ENCODE peak calls at places on chromosome 7, in eight cellular contexts. R is ovary, Y is left ventricle myocardium inferior, G is lower lobe of right lung, L is ascending aorta, S is PC-3, Z is body of pancreas, Q is Peyer's patch. H is an unnamed sample.
A peak's percentile ranks its signal among the peaks of the same experiment; 100 is the strongest.

GRCh38 chr7:112201421-112201820 is 4.8 kb downstream of the DOCK4 start:
- DNase-seq in S (peak; percentile 64), Z (no peak), Y (no peak), L (no peak), Q (no peak), R (no peak), G (no peak), H (no peak)

GRCh38 chr7:51366930-51367613 is 50.5 kb upstream of the COBL start:
- DNase-seq in Q (peak; percentile 54), S (peak; percentile 75), L (no peak), G (no peak), Z (peak; percentile 59), Y (no peak), R (no peak), H (peak; percentile 54)

GRCh38 chr7:139775829-139776266 is 1.9 kb downstream of the HIPK2 start:
- DNase-seq in Z (peak; percentile 82), G (peak; percentile 60), Q (peak; percentile 91), S (peak; percentile 79), Y (no peak), L (peak; percentile 19), R (peak; percentile 66), H (peak; percentile 80)

GRCh38 chr7:144854839-144855424 is 19.1 kb upstream of the TPK1 start:
- DNase-seq in S (peak; percentile 53), Z (no peak), Q (no peak), Y (no peak), R (no peak), L (no peak), G (no peak), H (no peak)

GRCh38 chr7:73557397-73558257 is at the start of gene BCL7B:
- DNase-seq in Q (peak; percentile 85), Z (peak; percentile 79), S (peak; percentile 76), G (peak; percentile 84), Y (peak; percentile 65), L (no peak), R (peak; percentile 67), H (peak; percentile 78)

GRCh38 chr7:114083714-114084113 is 164.9 kb upstream of the PPP1R3A start:
- DNase-seq in L (no peak), Z (no peak), Y (no peak), Q (no peak), S (no peak), R (no peak), G (no peak), H (no peak)

GRCh38 chr7:75866497-75867389 is 12.1 kb upstream of the RHBDD2 start:
- DNase-seq in Y (peak; percentile 45), S (peak; percentile 66), R (peak; percentile 66), G (peak; percentile 71), Q (peak; percentile 84), L (no peak), Z (peak; percentile 70), H (peak; percentile 66)

GRCh38 chr7:150944066-150945042 is 33.8 kb downstream of the KCNH2 start:
- DNase-seq in Y (no peak), L (no peak), R (no peak), Z (no peak), Q (peak; percentile 31), S (no peak), G (peak; percentile 33), H (no peak)

GRCh38 chr7:35258891-35259537 is 5.1 kb upstream of the TBX20 start:
- DNase-seq in Z (no peak), Y (no peak), S (no peak), G (no peak), R (no peak), L (no peak), Q (no peak), H (no peak)

GRCh38 chr7:141737118-141737835 is 881 bp upstream of the SSBP1 start:
- DNase-seq in R (no peak), L (no peak), Q (peak; percentile 64), Y (no peak), Z (peak; percentile 21), G (peak; percentile 46), S (peak; percentile 8), H (peak; percentile 30)

GRCh38 chr7:81594767-81595166 is 175.1 kb downstream of the HGF start:
- DNase-seq in Q (no peak), S (no peak), G (no peak), L (no peak), R (no peak), Y (peak; percentile 16), Z (no peak), H (no peak)

GRCh38 chr7:1818581-1819200 is 148.6 kb downstream of the ELFN1 start:
- DNase-seq in Z (no peak), S (no peak), Q (no peak), Y (no peak), L (no peak), G (peak; percentile 28), R (no peak), H (peak; percentile 20)

GRCh38 chr7:121278120-121279021 is 50.4 kb upstream of the WNT16 start:
- DNase-seq in R (no peak), S (peak; percentile 57), Z (no peak), Y (no peak), L (no peak), Q (no peak), G (no peak), H (no peak)

GRCh38 chr7:2104716-2105115 is 128.0 kb downstream of the MAD1L1 start:
- DNase-seq in S (no peak), L (no peak), Y (no peak), Z (no peak), G (no peak), Q (no peak), R (peak; percentile 71), H (no peak)

GRCh38 chr7:95405800-95406199 is 9.6 kb upstream of the PON3 start:
- DNase-seq in Y (no peak), Q (no peak), G (no peak), R (no peak), S (no peak), Z (no peak), L (no peak), H (no peak)
- TF ChIP-seq CTCF in Y (no peak), Q (no peak), G (no peak), R (no peak), S (no peak), Z (no peak), L (no peak), H (no peak)

GRCh38 chr7:93142127-93142526 is 6.1 kb downstream of the SAMD9L start:
- DNase-seq in Z (no peak), Y (no peak), L (no peak), S (peak; percentile 46), R (no peak), G (no peak), Q (no peak), H (no peak)
- H3K27ac ChIP-seq in Z (no peak overlapping the region), Y (no peak overlapping the region), L (no peak overlapping the region), S (peak overlapping the region; percentile 66), R (no peak overlapping the region), G (no peak overlapping the region), Q (no peak overlapping the region), H (no peak overlapping the region)

GRCh38 chr7:137987968-137988367 is 13.9 kb downstream of the CREB3L2 start:
- DNase-seq in S (no peak), G (no peak), L (no peak), Z (no peak), Y (no peak), Q (peak; percentile 75), R (no peak), H (no peak)
- H3K4me1 ChIP-seq in S (no peaks in the 10 kb centered on the region), G (peaks cover 92% of the 10 kb centered on the region), L (peaks cover 83% of the 10 kb centered on the region), Z (peaks cover 73% of the 10 kb centered on the region), Y (peaks cover 100% of the 10 kb centered on the region), Q (peaks cover 56% of the 10 kb centered on the region), R (peaks cover 48% of the 10 kb centered on the region), H (peaks cover 100% of the 10 kb centered on the region)

GRCh38 chr7:4840097-4840501 is 21.7 kb downstream of the PAPOLB start:
- DNase-seq in Z (no peak), G (no peak), R (no peak), Q (peak; percentile 26), Y (no peak), S (no peak), L (no peak), H (peak; percentile 17)

GRCh38 chr7:4838626-4839334 is 23.1 kb downstream of the PAPOLB start:
- DNase-seq in Q (peak; percentile 34), R (no peak), G (no peak), Z (peak; percentile 31), L (no peak), S (no peak), Y (no peak), H (no peak)

GRCh38 chr7:4837041-4837813 is 24.6 kb downstream of the PAPOLB start:
- DNase-seq in Z (peak; percentile 87), G (peak; percentile 39), L (no peak), Q (peak; percentile 19), Y (no peak), S (no peak), R (no peak), H (no peak)

GRCh38 chr7:4836206-4836661 is 25.6 kb downstream of the PAPOLB start:
- DNase-seq in G (peak; percentile 41), S (no peak), L (no peak), Y (no peak), Z (peak; percentile 27), Q (peak; percentile 42), R (no peak), H (no peak)

DNA sequence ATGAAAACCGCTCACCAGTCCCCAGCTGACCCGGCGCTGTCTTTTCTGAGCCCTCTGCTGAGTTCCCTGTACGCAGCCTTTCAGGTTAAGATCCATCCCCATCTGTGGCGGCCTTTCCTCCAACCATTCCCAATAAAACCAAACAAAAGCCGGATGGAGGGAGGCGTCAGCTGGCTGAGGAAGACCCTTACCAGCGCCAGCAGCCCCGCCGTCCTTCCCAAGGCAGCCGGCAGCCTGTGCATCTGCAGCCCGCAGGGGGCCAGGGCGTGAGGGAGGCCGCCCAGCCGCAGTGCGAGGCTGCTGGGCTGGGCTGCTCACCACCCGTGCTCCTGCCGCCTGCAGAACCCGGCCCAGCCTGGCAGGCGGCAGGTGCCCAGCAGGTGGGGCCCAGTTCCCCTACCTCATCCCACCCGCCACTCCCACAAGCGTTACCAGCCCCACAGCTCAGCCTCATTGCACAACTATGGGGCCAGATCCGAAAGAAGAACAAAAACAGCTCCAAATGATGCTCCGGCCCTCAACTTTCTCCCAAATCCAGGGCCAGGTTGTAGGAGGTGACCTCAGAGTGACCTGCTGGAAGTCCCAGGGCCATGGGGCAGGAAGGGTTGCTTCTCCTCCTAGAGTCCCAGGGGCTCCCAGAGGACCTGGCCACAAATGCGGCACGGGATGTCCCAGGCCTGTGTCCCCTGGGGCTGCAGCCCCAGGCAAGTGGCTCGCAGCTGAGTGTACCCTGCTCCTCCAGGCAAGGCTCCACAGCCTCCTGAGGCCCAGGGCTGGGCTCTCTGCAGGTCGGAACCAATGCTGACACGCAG is 23.8 kb downstream of the PAPOLB start:
- DNase-seq in Y (no peak), L (no peak), S (no peak), R (no peak), Q (peak; percentile 32), Z (no peak), G (no peak), H (no peak)
- TF ChIP-seq CTCF in Y (no peak), L (no peak), S (no peak), R (no peak), Q (no peak), Z (no peak), G (no peak), H (no peak)

DNA sequence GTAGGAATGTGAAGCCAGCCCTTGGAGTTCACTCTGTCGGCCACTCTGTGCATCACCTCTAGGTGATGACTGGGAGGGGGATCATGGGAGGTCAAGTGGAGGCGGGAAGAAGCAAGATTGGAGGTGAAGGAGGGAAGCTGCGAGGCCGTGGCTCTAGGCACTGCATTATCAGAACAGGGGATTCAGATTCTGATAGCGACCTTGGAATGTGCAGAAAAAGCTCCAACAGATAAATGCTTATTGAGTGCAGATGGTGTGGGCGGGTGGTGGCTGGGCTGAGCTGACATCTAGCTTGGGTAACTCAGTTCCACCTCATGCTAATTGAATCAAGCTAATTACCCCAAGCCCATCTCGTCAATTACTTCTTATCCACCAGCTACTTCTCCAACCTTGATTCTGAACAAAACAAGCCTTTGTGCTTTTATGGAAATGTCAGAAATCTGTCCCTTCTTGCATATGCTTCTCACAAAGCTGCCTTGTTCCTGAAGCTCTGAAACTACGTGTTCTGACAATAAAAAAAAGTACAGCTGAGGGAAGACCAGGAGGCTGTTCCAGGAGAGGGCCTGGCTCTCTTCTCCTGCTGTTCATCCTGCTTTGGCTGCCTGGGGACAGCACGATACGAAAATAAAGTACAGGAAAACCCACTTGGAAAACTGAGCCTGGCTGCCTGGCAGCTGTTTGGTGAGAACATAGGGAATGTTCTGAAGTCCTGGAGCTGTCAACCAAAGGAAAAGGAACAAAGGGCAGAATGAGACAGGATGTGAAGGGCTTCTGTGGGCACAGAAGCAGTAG is 27.5 kb downstream of the STRA8 start:
- DNase-seq in R (no peak), S (no peak), L (no peak), Z (no peak), G (no peak), Q (no peak), Y (no peak), H (no peak)
- H3K27ac ChIP-seq in R (no peak overlapping the region), S (no peak overlapping the region), L (no peak overlapping the region), Z (peak overlapping the region; percentile 15), G (peak overlapping the region; percentile 31), Q (no peak overlapping the region), Y (peak overlapping the region; percentile 16), H (no peak overlapping the region)

H was measured in stomach.